ENCODE peak calls at places on chromosomes 2 and 18, in eight cellular contexts. L, M, O, X, J, P, W and C are unnamed samples.

GRCh38 chr2:190626656-190627055 is 22.2 kb upstream of the NAB1 start:
- DNase-seq in P (no peak), O (no peak), L (no peak), W (no peak), X (no peak), J (no peak), M (no peak), C (no peak)

GRCh38 chr2:101152195-101153076 is 1.3 kb upstream of the TBC1D8 start:
- DNase-seq in J (peak), P (peak), X (peak), W (peak), O (no peak), L (peak), M (peak), C (peak)

GRCh38 chr2:224278531-224278930 is 123.4 kb downstream of the FAM124B start:
- DNase-seq in L (no peak), O (no peak), X (no peak), J (no peak), W (no peak), P (no peak), M (peak), C (no peak)

GRCh38 chr2:228590681-228591080 is 409.2 kb upstream of the SPHKAP start:
- DNase-seq in J (no peak), M (no peak), L (peak), P (no peak), W (no peak), X (no peak), O (no peak), C (no peak)

GRCh38 chr2:173213181-173213580 is 137.5 kb downstream of the MAP3K20 start:
- DNase-seq in J (no peak), O (no peak), M (no peak), X (no peak), P (no peak), L (no peak), W (no peak), C (no peak)

GRCh38 chr2:54407693-54408092 is 48.4 kb upstream of the SPTBN1 start:
- DNase-seq in L (no peak), O (no peak), M (no peak), X (no peak), P (no peak), J (no peak), W (no peak), C (no peak)

GRCh38 chr18:56869189-56869777 is 218.1 kb downstream of the WDR7 start:
- DNase-seq in M (peak), W (no peak), L (peak), P (no peak), J (peak), O (no peak), X (no peak), C (no peak)

GRCh38 chr2:25797607-25798488 is 80.4 kb downstream of the ASXL2 start:
- DNase-seq in W (no peak), M (no peak), O (no peak), L (no peak), P (no peak), J (no peak), X (no peak), C (no peak)

GRCh38 chr2:67954125-67954748 is 108.6 kb downstream of the C1D start:
- DNase-seq in W (no peak), O (no peak), M (no peak), P (no peak), X (peak), L (no peak), J (peak), C (no peak)

GRCh38 chr2:164911832-164912231 is 43.5 kb downstream of the SLC38A11 start:
- DNase-seq in W (no peak), X (no peak), L (no peak), J (no peak), O (no peak), M (no peak), P (no peak), C (no peak)

GRCh38 chr2:108396845-108397244 is 19.1 kb downstream of the SULT1C4 start:
- DNase-seq in W (no peak), J (no peak), L (no peak), O (no peak), P (no peak), X (no peak), M (no peak), C (no peak)